ENCODE peak calls at places on chromosomes 16 and 17, in nine cellular contexts. N is ACHN; O is naive thymus-derived CD8-positive, alpha-beta T cell; C is NCI-H1436; Z is AG10803; L is Peyer's patch; A is left lung; P is EL; T is substantia nigra. V is an unnamed sample.
A peak's percentile ranks its signal among the peaks of the same experiment; 100 is the strongest.

GRCh38 chr17:1697681-1698080 is 12.5 kb downstream of the TLCD2 start:
- DNase-seq in N (no peak), O (no peak), C (no peak), Z (no peak), L (no peak), A (peak; percentile 21), P (no peak), T (no peak), V (no peak)

GRCh38 chr17:76501018-76501826 is at the start of gene RHBDF2:
- DNase-seq in N (peak; percentile 85), O (peak; percentile 95), C (peak; percentile 83), Z (peak; percentile 70), L (peak; percentile 97), A (peak; percentile 100), P (peak; percentile 87), T (no peak), V (peak; percentile 100)

GRCh38 chr16:57152096-57153093 is 33.4 kb downstream of the PSME3IP1 start:
- DNase-seq in N (no peak), O (no peak), C (no peak), Z (no peak), L (no peak), A (peak; percentile 10), P (no peak), T (no peak), V (no peak)

GRCh38 chr16:31868701-31869167 is 4.9 kb upstream of the ZNF267 start:
- DNase-seq in N (peak; percentile 81), O (peak; percentile 77), C (peak; percentile 65), Z (peak; percentile 61), L (peak; percentile 95), A (no peak), P (peak; percentile 73), T (no peak), V (peak; percentile 84)

GRCh38 chr17:76414334-76415295 is 30.2 kb downstream of the SPHK1 start:
- DNase-seq in N (no peak), O (no peak), C (peak; percentile 33), Z (peak; percentile 68), L (no peak), A (no peak), P (peak; percentile 45), T (no peak), V (peak; percentile 91)

GRCh38 chr16:79751785-79752184 is 151.2 kb upstream of the MAF start:
- DNase-seq in N (no peak), O (no peak), C (no peak), Z (no peak), L (peak; percentile 52), A (no peak), P (no peak), T (no peak), V (no peak)

GRCh38 chr17:41772218-41772585 is 14.3 kb downstream of the JUP start:
- DNase-seq in N (no peak), O (no peak), C (no peak), Z (no peak), L (peak; percentile 85), A (peak; percentile 87), P (no peak), T (no peak), V (peak; percentile 73)

GRCh38 chr17:68771867-68772515 is 170.8 kb upstream of the FAM20A start:
- DNase-seq in N (peak; percentile 63), O (peak; percentile 15), C (peak; percentile 53), Z (peak; percentile 85), L (peak; percentile 53), A (no peak), P (peak; percentile 70), T (no peak), V (no peak)

GRCh38 chr16:55503726-55504553 is 4.9 kb upstream of the LPCAT2 start:
- DNase-seq in N (no peak), O (no peak), C (no peak), Z (no peak), L (no peak), A (no peak), P (no peak), T (no peak), V (no peak)

GRCh38 chr17:57924677-57925076 is 30.5 kb downstream of the CUEDC1 start:
- DNase-seq in N (peak; percentile 47), O (no peak), C (no peak), Z (no peak), L (no peak), A (no peak), P (no peak), T (no peak), V (no peak)

GRCh38 chr16:47211218-47211617 is 67.5 kb upstream of the NETO2 start:
- DNase-seq in N (no peak), O (no peak), C (no peak), Z (no peak), L (no peak), A (no peak), P (no peak), T (no peak), V (no peak)

GRCh38 chr17:43974541-43975315 is 21.0 kb upstream of the PYY start:
- DNase-seq in N (no peak), O (no peak), C (no peak), Z (no peak), L (no peak), A (no peak), P (no peak), T (no peak), V (no peak)

GRCh38 chr17:9728564-9728963 is 62.8 kb downstream of the DHRS7C start:
- DNase-seq in N (no peak), O (no peak), C (no peak), Z (no peak), L (no peak), A (no peak), P (no peak), T (no peak), V (no peak)

GRCh38 chr16:86480444-86480843 is 29.9 kb upstream of the FOXF1 start:
- DNase-seq in N (no peak), O (no peak), C (no peak), Z (no peak), L (no peak), A (no peak), P (no peak), T (no peak), V (no peak)

GRCh38 chr17:74354123-74354522 is 7.5 kb downstream of the BTBD17 start:
- DNase-seq in N (no peak), O (peak; percentile 24), C (no peak), Z (no peak), L (peak; percentile 57), A (no peak), P (no peak), T (no peak), V (no peak)

GRCh38 chr16:74309789-74310781 is 13.5 kb downstream of the PSMD7 start:
- DNase-seq in N (peak; percentile 68), O (peak; percentile 41), C (peak; percentile 20), Z (peak; percentile 58), L (no peak), A (no peak), P (peak; percentile 59), T (no peak), V (no peak)

V was measured in pancreas.